ENCODE peak calls at places on chromosomes 6 and 20, in six cellular contexts. H is hypothalamus; X is HCEC 1CT; W is activated CD4-positive, alpha-beta T cell treated with anti-CD3 and anti-CD28 coated beads, Interleukin-2, amount 50 U/mL, for 48 hours; U is HuH-7.5; T is amniotic stem cell. M is an unnamed sample.

GRCh38 chr6:136317023-136317649 is 27.5 kb upstream of the BCLAF1 start:
- DNase-seq in W (peak), H (peak), T (peak), X (peak), U (peak), M (peak)

GRCh38 chr6:29632789-29633531 is at the start of gene GABBR1:
- DNase-seq in W (peak), T (peak), U (peak), X (peak), H (peak), M (peak)

GRCh38 chr20:24984963-24985640 is 7.4 kb downstream of the APMAP start:
- DNase-seq in T (no peak), H (no peak), U (no peak), W (no peak), X (no peak), M (no peak)

GRCh38 chr20:59336551-59336950 is 36.1 kb downstream of the EDN3 start:
- DNase-seq in U (no peak), H (no peak), T (no peak), X (no peak), W (no peak), M (no peak)

GRCh38 chr6:162699961-162700360 is 27.6 kb downstream of the PRKN start:
- DNase-seq in X (no peak), T (no peak), U (no peak), H (no peak), W (no peak), M (no peak)

GRCh38 chr6:170110201-170111140 is 180.4 kb downstream of the DLL1 start:
- DNase-seq in T (no peak), X (no peak), U (no peak), W (no peak), H (no peak), M (no peak)

GRCh38 chr20:64116016-64116415 is 8.7 kb upstream of the NPBWR2 start:
- DNase-seq in H (no peak), U (no peak), X (no peak), T (no peak), W (no peak), M (no peak)

GRCh38 chr6:136593748-136594490 is 43.7 kb upstream of the MAP7 start:
- DNase-seq in H (no peak), U (no peak), W (peak), X (peak), T (peak), M (peak)

GRCh38 chr6:1612902-1613301 is 3.2 kb downstream of the FOXC1 start:
- DNase-seq in U (no peak), H (no peak), T (peak), X (peak), W (no peak), M (no peak)

M was measured in fibroblast of the conjunctiva.